ENCODE peak calls at places on chromosomes 6 and 20, in four cellular contexts. R is left lung, D is psoas muscle, S is left ventricle myocardium inferior. N is an unnamed sample. For H3K4me1 and H3K27me3, the result is how much of the 10 kb centered on the place peaks cover.

GRCh38 chr6:161242779-161243693 is 30.8 kb downstream of the AGPAT4 start:
- DNase-seq in R (peak), S (no peak), D (peak), N (peak)

GRCh38 chr6:170086639-170087420 is 204.0 kb downstream of the DLL1 start:
- DNase-seq in S (peak), D (no peak), R (peak), N (peak)

GRCh38 chr6:3251462-3252314 is 7.1 kb upstream of the PSMG4 start:
- DNase-seq in S (peak), R (peak), D (peak), N (peak)

GRCh38 chr6:108914235-108915022 is 66.2 kb downstream of the ARMC2 start:
- DNase-seq in D (no peak), R (no peak), S (no peak), N (no peak)

GRCh38 chr6:158755636-158756035 is 63.5 kb downstream of the EZR start:
- DNase-seq in R (no peak), D (no peak), S (no peak), N (no peak)

GRCh38 chr6:128208078-128208477 is 307.2 kb upstream of the THEMIS start:
- DNase-seq in R (no peak), S (no peak), D (no peak), N (no peak)

GRCh38 chr6:130760006-130760405 is 67.2 kb upstream of the SMLR1 start:
- DNase-seq in D (no peak), S (no peak), R (no peak), N (no peak)

GRCh38 chr20:50305636-50306477 is 115.2 kb downstream of the CEBPB start:
- DNase-seq in D (peak), R (peak), S (no peak), N (peak)

GRCh38 chr20:40416274-40416673 is 272.8 kb downstream of the MAFB start:
- DNase-seq in R (no peak), D (no peak), S (no peak), N (no peak)

GRCh38 chr6:148192310-148192709 is 150.3 kb upstream of the SASH1 start:
- DNase-seq in D (no peak), R (no peak), S (no peak), N (no peak)

GRCh38 chr20:25066386-25066785 is 8.4 kb upstream of the ACSS1 start:
- DNase-seq in S (no peak), R (no peak), D (no peak), N (peak)

GRCh38 chr20:25750220-25750764 is 53.6 kb upstream of the ZNF337 start:
- DNase-seq in S (no peak), D (no peak), R (no peak), N (no peak)

DNA sequence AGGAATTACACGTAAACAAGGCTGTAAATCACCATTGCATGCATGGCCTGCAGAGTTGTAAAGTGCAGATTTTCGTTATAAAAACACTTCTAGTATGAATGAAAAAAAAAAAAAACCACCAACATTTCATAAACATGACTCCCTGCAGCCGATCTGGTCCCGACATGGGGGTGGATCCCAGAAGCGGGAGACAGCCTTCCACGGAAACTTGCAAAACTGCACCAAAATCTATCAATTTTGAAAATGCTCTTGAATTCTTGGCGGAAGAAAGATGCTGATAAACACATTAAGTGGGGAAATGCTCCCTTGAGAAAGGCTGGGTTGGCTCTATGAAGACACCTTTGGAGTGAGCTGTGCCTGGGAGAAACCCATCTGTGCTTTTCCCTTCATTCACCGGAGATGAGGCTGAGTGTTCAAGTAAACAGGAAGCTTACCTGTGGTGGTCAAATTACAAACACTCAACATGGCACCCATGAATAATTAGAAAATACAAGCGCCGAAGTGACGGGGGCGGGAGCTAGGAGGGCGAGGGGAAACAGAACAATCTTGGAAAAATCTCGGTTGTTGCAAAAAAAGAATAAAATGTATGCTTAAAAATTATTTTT is 847 bp upstream of the ANKRD60 start:
- DNase-seq in R (no peak), S (no peak), D (no peak), N (no peak)
- H3K4me3 ChIP-seq in R (no peak), S (peak), D (no peak), N (no peak)

DNA sequence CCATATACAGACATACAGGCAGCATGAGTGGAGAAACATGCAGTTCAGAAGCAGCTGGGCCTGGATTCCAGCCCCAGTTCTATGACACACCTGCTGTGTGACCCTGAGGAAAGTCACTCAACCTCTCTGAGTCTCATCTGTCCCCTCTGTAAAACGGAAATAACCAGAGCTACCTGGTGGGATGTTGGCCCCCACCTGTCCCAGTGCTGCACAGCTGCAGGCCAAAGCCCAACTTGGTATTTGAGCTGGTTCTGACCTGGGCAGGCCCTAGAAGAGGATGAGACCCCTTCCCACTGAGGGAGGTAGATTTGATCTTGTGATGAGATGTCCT is 55.5 kb downstream of the PPP1R16B start:
- DNase-seq in S (no peak), R (no peak), D (no peak), N (no peak)
- H3K4me1 ChIP-seq in S (under half), R (under half), D (under half), N (under half)

DNA sequence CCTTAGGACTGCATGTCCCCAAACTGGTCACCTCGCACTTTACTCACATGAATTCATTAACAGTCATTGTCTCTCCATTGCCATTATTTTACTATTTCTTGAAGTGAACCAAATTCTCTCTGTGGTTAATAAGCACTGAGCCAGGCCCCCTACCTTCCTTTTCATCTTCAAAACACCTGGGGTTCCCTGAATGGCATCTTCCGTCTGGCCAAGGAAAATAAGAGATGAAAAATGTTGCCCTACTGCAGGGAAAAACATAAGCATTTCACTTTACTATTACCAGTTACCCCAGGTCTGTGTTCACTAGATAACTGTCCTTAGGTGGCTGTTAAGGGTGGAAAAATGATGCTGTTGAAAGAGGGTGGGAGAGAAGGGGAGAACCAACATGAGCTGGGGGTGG is 10.0 kb upstream of the NKX2-2 start:
- DNase-seq in D (no peak), S (no peak), R (no peak), N (no peak)
- H3K27me3 ChIP-seq in D (half or more), S (half or more), R (half or more), N (half or more)

GRCh38 chr6:84066536-84066935 is 33.0 kb downstream of the MRAP2 start:
- DNase-seq in D (no peak), R (no peak), S (no peak), N (no peak)
- H3K4me3 ChIP-seq in D (no peak), R (no peak), S (no peak), N (no peak)

GRCh38 chr6:100232791-100233573 is 231.7 kb downstream of the SIM1 start:
- DNase-seq in S (no peak), R (no peak), D (no peak), N (no peak)
- H3K4me1 ChIP-seq in S (under half), R (under half), D (under half), N (under half)

DNA sequence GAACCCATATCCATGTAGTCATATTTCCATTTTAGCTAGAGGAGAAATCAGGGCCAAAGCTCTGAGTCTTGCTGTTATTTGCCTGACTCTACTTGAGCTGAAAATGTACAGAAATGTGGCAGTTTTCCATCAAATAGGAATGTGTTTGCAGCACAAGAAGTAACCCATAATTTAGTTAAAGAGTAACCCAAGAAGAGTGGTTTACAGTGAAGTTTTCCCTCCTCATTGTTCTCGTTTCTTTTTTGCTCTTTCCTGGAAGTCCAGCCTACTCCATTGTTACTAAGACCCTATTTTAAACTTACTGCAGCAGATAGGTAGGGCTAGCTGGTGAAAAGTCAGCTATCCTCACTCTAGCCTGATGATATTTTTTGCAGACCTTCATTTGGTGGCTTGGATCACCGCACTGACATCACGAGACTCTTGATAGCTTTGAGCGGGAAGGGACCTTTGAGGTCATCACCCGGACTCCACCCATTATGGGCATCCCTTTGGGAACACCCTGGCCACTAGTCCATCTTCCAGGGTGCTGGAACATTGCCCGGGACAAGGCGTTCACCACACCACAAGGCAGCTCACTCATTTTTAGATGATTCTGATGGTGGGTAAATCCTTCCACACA is 28.0 kb upstream of the ADGRF5 start:
- DNase-seq in S (peak), R (no peak), D (peak), N (peak)
- H3K27me3 ChIP-seq in S (under half), R (under half), D (under half), N (under half)

GRCh38 chr6:13375360-13375878 is 47.1 kb upstream of the TBC1D7 start:
- DNase-seq in R (no peak), S (no peak), D (no peak), N (no peak)
- H3K4me3 ChIP-seq in R (no peak), S (no peak), D (no peak), N (no peak)

DNA sequence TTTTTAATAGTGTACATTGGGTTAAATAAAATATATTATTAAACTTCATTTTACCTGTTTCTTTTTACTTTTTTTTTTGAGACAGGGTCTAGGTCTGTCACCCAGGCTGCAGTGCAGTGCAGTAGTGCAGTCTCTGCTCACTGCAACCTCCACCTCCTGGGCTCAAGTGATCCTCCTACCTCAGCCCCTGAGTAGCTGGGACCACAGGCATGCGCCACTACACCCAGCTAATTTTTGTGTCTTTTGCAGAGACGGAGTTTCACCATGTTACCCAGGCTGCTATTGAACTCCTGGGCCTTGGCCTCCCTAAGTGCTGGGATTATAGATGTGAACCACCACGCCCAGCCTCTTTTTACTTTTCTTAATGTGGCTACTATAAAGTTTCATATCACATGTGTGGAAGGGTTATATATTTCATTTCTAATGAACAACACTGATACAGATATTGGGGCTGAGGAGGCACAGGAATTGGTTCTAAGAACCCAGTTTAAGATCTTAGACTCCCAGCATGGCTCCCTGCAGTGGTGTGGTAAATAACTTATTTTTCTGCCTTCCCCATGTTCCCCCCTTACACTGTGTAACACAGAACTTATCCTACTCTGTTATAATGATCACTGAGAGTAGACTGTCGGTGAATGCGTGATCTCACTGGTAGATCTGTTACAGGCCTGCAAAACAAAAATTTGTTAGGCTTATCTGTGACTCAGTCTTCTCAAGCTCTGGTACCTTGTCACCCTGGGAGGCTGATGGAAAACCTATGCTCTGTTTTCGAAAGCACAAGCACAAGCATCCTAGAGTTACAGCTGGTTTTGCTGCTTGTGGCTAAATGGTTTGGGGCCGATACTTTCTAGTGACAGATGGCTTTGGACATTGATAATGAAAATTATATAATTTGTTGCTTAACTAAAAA is 5.8 kb upstream of the ATXN1 start:
- DNase-seq in S (no peak), D (no peak), R (no peak), N (no peak)
- H3K4me1 ChIP-seq in S (half or more), D (under half), R (under half), N (under half)

GRCh38 chr6:30450908-30451818 is 38.1 kb upstream of the HLA-E start:
- DNase-seq in D (peak), S (peak), R (peak), N (peak)
- H3K27me3 ChIP-seq in D (half or more), S (half or more), R (half or more), N (half or more)

GRCh38 chr6:28252507-28252975 is 472 bp upstream of the ZKSCAN4 start:
- DNase-seq in S (no peak), R (no peak), D (no peak), N (no peak)
- H3K4me3 ChIP-seq in S (peak), R (peak), D (peak), N (peak)